ENCODE peak calls at places on chromosomes 1 and 21, in five cellular contexts. X is fibroblast of the aortic adventitia; T is endodermal cell; Z is CD8-positive, alpha-beta memory T cell; B is NB4. Q is an unnamed sample.

GRCh38 chr1:199010933-199011332 is 372.1 kb downstream of the PTPRC start:
- DNase-seq in X (no peak), B (no peak), Z (no peak), T (no peak), Q (peak; percentile 15)

GRCh38 chr1:28540651-28541050 is 12.2 kb upstream of the TRNAU1AP start:
- DNase-seq in X (no peak), T (peak; percentile 74), B (no peak), Z (no peak), Q (peak; percentile 40)

GRCh38 chr1:1990222-1990621 is 13.4 kb downstream of the CFAP74 start:
- DNase-seq in T (no peak), X (peak; percentile 22), B (no peak), Z (no peak), Q (no peak)

GRCh38 chr1:78003882-78004718 is 639 bp upstream of the DNAJB4 start:
- DNase-seq in T (peak; percentile 85), Z (peak; percentile 34), B (peak; percentile 82), X (peak; percentile 76), Q (peak; percentile 47)

GRCh38 chr1:156371553-156372264 is 2.7 kb downstream of the RHBG start:
- DNase-seq in X (peak; percentile 72), T (no peak), B (peak; percentile 64), Z (no peak), Q (peak; percentile 35)

GRCh38 chr1:168783831-168784230 is 54.8 kb upstream of the DPT start:
- DNase-seq in B (no peak), Z (no peak), X (peak; percentile 75), T (no peak), Q (no peak)

GRCh38 chr1:206544562-206545257 is 37.4 kb downstream of the RASSF5 start:
- DNase-seq in Z (peak; percentile 80), T (peak; percentile 98), B (peak; percentile 77), X (peak; percentile 45), Q (peak; percentile 15)

GRCh38 chr1:161506336-161507223 is 1.3 kb downstream of the FCGR2A start:
- DNase-seq in T (no peak), X (peak; percentile 14), B (peak; percentile 93), Z (no peak), Q (peak; percentile 18)

GRCh38 chr1:244074559-244075171 is 23.6 kb downstream of the ZBTB18 start:
- DNase-seq in X (no peak), Z (peak; percentile 46), T (peak; percentile 48), B (no peak), Q (no peak)

GRCh38 chr1:3065797-3066196 is 3.2 kb upstream of the PRDM16 start:
- DNase-seq in T (no peak), B (no peak), Z (no peak), X (no peak), Q (no peak)

GRCh38 chr1:225881081-225882007 is 836 bp downstream of the TMEM63A start:
- DNase-seq in B (peak; percentile 60), Z (peak; percentile 37), X (no peak), T (peak; percentile 83), Q (no peak)

GRCh38 chr1:113153116-113153803 is 80.3 kb downstream of the LRIG2 start:
- DNase-seq in B (no peak), X (peak; percentile 79), Z (no peak), T (no peak), Q (peak; percentile 22)

GRCh38 chr21:33964706-33965325 is 49.2 kb upstream of the ATP5PO start:
- DNase-seq in Z (no peak), B (no peak), T (no peak), X (peak; percentile 11), Q (peak; percentile 61)

GRCh38 chr1:38953433-38953860 is 11.8 kb upstream of the RHBDL2 start:
- DNase-seq in B (no peak), X (no peak), Z (no peak), T (peak; percentile 64), Q (no peak)

GRCh38 chr1:207191061-207191460 is 87.0 kb downstream of the C4BPA start:
- DNase-seq in Z (no peak), B (no peak), T (no peak), X (no peak), Q (no peak)

GRCh38 chr1:19969898-19970660 is 9.3 kb downstream of the PLA2G2A start:
- DNase-seq in Z (no peak), B (no peak), X (peak; percentile 9), T (no peak), Q (no peak)

GRCh38 chr1:88774151-88774556 is 90.1 kb downstream of the PKN2 start:
- DNase-seq in Z (no peak), T (peak; percentile 74), X (no peak), B (no peak), Q (no peak)

GRCh38 chr1:155646307-155646706 is 36.3 kb downstream of the MSTO1 start:
- DNase-seq in Z (no peak), X (peak; percentile 48), T (no peak), B (peak; percentile 89), Q (peak; percentile 37)

GRCh38 chr1:206498685-206499084 is 8.6 kb upstream of the RASSF5 start:
- DNase-seq in X (no peak), Z (no peak), T (peak; percentile 86), B (no peak), Q (no peak)

GRCh38 chr1:156942176-156942575 is 21.7 kb downstream of the LRRC71 start:
- DNase-seq in Z (no peak), B (no peak), X (no peak), T (no peak), Q (no peak)

GRCh38 chr1:162327144-162327790 is 49.4 kb downstream of the SPATA46 start:
- DNase-seq in T (no peak), X (no peak), Z (no peak), B (peak; percentile 12), Q (no peak)

GRCh38 chr1:30746212-30747027 is 11.2 kb downstream of the LAPTM5 start:
- DNase-seq in T (no peak), Z (no peak), X (no peak), B (no peak), Q (no peak)

GRCh38 chr1:165371588-165372235 is 15.2 kb upstream of the LMX1A start:
- DNase-seq in X (peak; percentile 61), Z (no peak), B (no peak), T (no peak), Q (no peak)

GRCh38 chr1:165376041-165376810 is 19.7 kb upstream of the LMX1A start:
- DNase-seq in X (peak; percentile 100), Z (no peak), B (peak; percentile 40), T (peak; percentile 93), Q (peak; percentile 83)

GRCh38 chr1:165381745-165382530 is 25.4 kb upstream of the LMX1A start:
- DNase-seq in T (no peak), X (no peak), Z (no peak), B (peak; percentile 6), Q (no peak)

GRCh38 chr1:165375623-165376022 is 19.1 kb upstream of the LMX1A start:
- DNase-seq in T (no peak), B (no peak), X (no peak), Z (no peak), Q (no peak)

DNA sequence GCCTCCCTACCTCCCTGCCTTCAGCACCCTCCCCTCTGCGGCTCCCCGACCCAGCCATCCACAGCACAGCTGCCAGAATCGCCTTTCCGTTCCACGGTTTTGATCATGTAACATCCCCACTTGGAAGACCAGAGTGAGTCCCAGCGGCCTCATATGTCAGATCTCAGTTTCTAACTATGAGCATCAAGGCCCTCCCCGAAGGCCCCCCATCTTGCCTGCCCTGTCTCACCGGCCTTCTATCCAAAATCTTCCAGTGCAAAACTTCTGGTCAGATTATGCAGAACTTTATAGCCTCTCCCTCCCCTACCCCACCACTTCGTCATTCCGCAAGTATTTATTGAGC is 20.3 kb upstream of the LMX1A start:
- DNase-seq in X (no peak), B (no peak), Z (no peak), T (no peak), Q (no peak)
- H3K4me3 ChIP-seq in X (peak overlapping the region; percentile 56), B (no peak overlapping the region), Z (no peak overlapping the region), T (peak overlapping the region; percentile 76), Q (peak overlapping the region; percentile 40)

GRCh38 chr21:28883931-28884330 is 108.7 kb downstream of the LTN1 start:
- DNase-seq in T (no peak), B (no peak), X (no peak), Z (no peak), Q (no peak)

GRCh38 chr21:28884481-28884880 is 108.2 kb downstream of the LTN1 start:
- DNase-seq in Z (no peak), T (no peak), X (no peak), B (peak; percentile 63), Q (peak; percentile 24)

GRCh38 chr21:28884976-28885852 is 107.5 kb downstream of the LTN1 start:
- DNase-seq in B (peak; percentile 96), Z (peak; percentile 86), X (peak; percentile 95), T (peak; percentile 92), Q (peak; percentile 92)

GRCh38 chr21:28882345-28882744 is 110.3 kb downstream of the LTN1 start:
- DNase-seq in T (no peak), B (no peak), Z (no peak), X (no peak), Q (no peak)

DNA sequence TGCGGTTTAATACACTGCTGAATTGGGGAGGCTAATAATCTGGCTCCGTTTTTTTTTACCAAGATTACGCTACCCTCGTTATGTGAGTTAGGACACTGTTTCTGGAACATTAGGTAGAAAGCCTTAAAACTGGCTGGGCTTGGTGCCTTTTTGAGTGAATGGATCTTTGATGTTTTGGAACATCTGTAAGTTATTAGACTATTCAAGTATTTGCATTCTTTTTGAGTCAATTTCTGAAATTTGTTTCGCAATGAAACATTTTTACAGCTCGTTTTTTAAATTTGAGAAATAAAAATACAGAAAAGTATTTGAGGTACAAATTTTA is 106.9 kb downstream of the LTN1 start:
- DNase-seq in X (peak; percentile 63), T (no peak), Z (no peak), B (peak; percentile 3), Q (peak; percentile 74)
- H3K4me3 ChIP-seq in X (no peak overlapping the region), T (peak overlapping the region; percentile 90), Z (no peak overlapping the region), B (peak overlapping the region; percentile 84), Q (peak overlapping the region; percentile 71)

DNA sequence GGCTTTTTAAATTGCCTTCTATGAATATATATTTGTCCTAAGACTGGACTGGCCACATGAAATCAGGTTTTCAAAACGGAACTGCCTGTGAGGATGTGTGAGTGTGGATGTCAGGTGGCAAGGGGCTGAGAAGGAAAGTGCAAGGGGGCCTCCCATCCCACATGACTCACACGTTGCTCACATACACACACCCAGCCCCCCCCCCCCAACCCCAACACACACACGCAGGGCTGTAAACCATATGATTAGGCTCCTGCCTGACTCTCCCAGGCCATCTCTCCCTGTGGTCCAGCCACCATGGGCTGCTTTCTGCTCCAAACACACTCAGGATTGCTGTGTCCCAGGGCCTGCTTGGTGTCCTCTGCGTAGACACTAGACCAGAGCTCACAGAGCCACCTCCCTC is 22.4 kb downstream of the DEGS1 start:
- DNase-seq in B (peak; percentile 90), T (no peak), X (peak; percentile 74), Z (no peak), Q (peak; percentile 93)
- H3K4me3 ChIP-seq in B (peak overlapping the region; percentile 19), T (no peak overlapping the region), X (peak overlapping the region; percentile 31), Z (no peak overlapping the region), Q (no peak overlapping the region)

DNA sequence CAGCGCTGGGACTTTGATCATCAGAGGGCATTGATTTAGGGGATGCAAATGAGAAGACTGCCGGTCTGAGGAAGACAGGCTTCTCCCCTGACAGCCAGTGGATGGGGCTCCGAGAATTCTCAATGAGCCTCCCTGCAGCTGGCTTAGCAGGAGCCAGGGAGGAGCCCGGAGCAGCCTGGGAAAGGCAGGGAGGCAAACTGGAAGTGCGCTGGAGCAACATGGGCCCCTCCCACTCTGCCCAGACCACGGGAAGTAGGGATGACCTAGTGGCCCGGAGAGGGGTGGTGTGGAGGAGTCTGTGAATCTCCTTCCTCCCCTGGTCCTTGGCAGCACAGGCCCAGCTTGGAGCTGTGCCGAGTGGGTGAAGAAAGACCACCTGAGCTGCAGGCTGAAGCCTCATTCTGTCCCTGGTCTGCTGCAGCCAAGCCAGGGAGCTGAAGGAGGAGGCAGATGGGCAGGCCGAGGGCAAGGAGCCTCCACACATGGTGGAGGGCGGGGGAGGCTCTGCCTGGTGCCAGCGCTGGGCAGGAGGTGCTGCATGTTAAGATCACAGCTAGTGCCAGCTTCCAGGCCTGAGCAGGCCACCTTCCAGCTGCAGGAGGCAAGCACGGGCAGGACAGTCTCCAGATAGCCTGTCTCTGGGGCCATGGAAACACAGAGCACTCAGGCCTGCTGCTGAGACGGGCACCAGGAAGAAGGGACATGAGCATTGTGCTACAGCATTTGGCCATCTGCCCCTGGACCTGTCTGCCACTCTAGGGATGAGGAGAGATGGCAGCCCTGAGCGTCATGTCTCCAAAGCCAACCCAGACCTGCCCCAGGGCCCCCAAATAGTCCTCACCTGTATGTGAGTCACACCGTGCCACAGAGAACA is 12.2 kb upstream of the CLSTN1 start:
- DNase-seq in Z (no peak), B (no peak), X (no peak), T (peak; percentile 88), Q (no peak)
- H3K4me3 ChIP-seq in Z (no peak overlapping the region), B (no peak overlapping the region), X (no peak overlapping the region), T (no peak overlapping the region), Q (no peak overlapping the region)